ENCODE peak calls at places on chromosomes 16 and 17, in six cellular contexts. G is GM23338, S is ovary, F is fibroblast of pulmonary artery, L is uterus, P is left ventricle myocardium inferior. Z is an unnamed sample.

GRCh38 chr17:8117980-8118768 is at the start of gene ALOXE3:
- DNase-seq in G (peak), S (peak), F (peak), L (peak), P (no peak), Z (peak)

GRCh38 chr16:10740845-10741208 is 2.8 kb upstream of the NUBP1 start:
- DNase-seq in G (no peak), S (no peak), F (no peak), L (no peak), P (no peak), Z (no peak)

GRCh38 chr17:40510328-40510648 is 8.9 kb upstream of the TNS4 start:
- DNase-seq in G (no peak), S (no peak), F (no peak), L (peak), P (no peak), Z (peak)

GRCh38 chr17:9729034-9729650 is 62.2 kb downstream of the DHRS7C start:
- DNase-seq in G (peak), S (no peak), F (peak), L (no peak), P (no peak), Z (peak)

GRCh38 chr17:7043544-7044268 is at the start of gene SLC16A11:
- DNase-seq in G (peak), S (peak), F (peak), L (peak), P (peak), Z (no peak)

GRCh38 chr17:58587713-58588117 is 73.3 kb upstream of the MTMR4 start:
- DNase-seq in G (peak), S (peak), F (peak), L (peak), P (peak), Z (no peak)

GRCh38 chr16:50839920-50840729 is 98.2 kb downstream of the CYLD start:
- DNase-seq in G (peak), S (no peak), F (no peak), L (no peak), P (no peak), Z (no peak)

GRCh38 chr17:71237903-71238538 is 882.8 kb upstream of the SOX9 start:
- DNase-seq in G (no peak), S (no peak), F (peak), L (no peak), P (no peak), Z (peak)

DNA sequence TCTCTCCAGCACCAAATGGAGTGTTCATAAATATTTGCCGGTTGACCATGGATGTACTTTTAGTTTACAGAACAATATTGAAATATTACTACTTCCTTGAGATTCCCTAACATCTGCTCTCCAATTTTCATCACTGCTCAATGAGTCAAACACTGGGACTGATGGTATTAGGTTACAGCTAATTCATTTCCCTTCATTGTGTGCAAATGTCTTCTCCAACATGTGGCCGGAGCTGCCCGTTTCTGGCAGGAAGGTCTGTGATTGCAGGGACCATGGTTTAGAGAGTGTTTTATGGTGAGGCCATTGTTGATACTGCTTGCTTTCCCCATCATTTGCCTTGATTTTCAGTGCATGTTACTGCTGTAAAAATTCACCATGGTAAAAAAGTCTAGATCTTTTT is 209.3 kb downstream of the HS3ST3B1 start:
- DNase-seq in G (no peak), S (no peak), F (no peak), L (no peak), P (no peak), Z (no peak)
- TF ChIP-seq CTCF in G (no peak), S (no peak), F (no peak), L (no peak), P (no peak), Z (no peak)

GRCh38 chr16:27325736-27326135 is 12.0 kb downstream of the IL4R start:
- DNase-seq in G (no peak), S (no peak), F (no peak), L (no peak), P (no peak), Z (no peak)

GRCh38 chr16:27328937-27329336 is 15.2 kb downstream of the IL4R start:
- DNase-seq in G (no peak), S (no peak), F (no peak), L (no peak), P (no peak), Z (no peak)

GRCh38 chr16:27326251-27326650 is 12.5 kb downstream of the IL4R start:
- DNase-seq in G (no peak), S (no peak), F (no peak), L (no peak), P (no peak), Z (no peak)

GRCh38 chr16:27327586-27327915 is 13.8 kb downstream of the IL4R start:
- DNase-seq in G (no peak), S (no peak), F (no peak), L (no peak), P (no peak), Z (no peak)

DNA sequence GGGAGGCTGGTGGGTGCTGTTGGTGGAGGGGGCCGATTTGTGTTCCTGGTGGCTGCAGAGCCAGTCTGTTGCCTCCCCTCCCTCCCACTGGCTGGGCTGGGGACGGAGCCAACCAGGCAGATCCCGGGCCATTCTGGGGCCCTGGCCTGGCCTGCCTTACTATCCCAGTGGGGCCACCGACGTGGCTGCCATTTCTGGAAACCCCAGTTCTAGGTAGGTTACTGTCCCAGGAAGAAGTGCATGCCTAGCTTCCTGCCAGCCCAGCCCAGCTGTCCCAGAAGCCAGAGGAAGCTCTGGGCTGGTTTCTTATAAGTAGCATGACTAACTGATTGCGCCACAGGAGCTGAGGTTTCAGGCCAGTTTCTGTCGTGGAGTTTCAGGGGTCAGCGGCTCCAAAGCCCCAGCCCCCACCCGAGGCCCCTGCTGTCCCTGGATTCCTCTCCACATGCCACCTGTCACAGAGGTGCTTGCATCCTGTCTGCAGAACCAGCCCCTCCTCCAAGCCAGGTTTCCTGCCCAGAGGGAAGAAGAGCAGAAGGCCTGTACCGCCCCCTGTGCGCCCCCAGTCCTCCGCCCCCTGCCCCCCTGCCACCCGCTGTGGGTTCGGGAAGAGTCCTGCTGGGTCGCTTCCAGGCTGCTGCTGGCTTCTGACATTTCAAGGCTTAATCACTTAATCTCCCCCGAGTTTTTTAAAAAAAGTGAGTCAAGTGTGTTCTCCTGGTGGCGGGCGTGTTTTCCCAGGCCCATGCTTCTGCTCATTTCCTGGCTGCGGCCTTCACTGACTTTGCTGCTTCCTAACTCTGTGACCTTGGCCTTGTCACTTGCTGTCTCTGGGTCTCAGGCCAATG is 13.2 kb downstream of the IL4R start:
- DNase-seq in G (peak), S (no peak), F (peak), L (peak), P (peak), Z (peak)
- H3K4me3 ChIP-seq in G (peak), S (no peak), F (no peak), L (peak), P (peak), Z (no peak)

GRCh38 chr16:29819506-29819905 is 756 bp upstream of the MVP start:
- DNase-seq in G (no peak), S (no peak), F (no peak), L (no peak), P (no peak), Z (no peak)
- TF ChIP-seq CTCF in G (peak), S (no peak), F (no peak), L (no peak), P (no peak), Z (no peak)

GRCh38 chr16:3608069-3608468 is 3.3 kb downstream of the SLX4 start:
- DNase-seq in G (no peak), S (no peak), F (no peak), L (no peak), P (no peak), Z (no peak)

GRCh38 chr16:3607634-3608033 is 3.8 kb downstream of the SLX4 start:
- DNase-seq in G (no peak), S (no peak), F (no peak), L (no peak), P (no peak), Z (no peak)

GRCh38 chr16:3610698-3611144 is 685 bp downstream of the SLX4 start:
- DNase-seq in G (peak), S (no peak), F (peak), L (no peak), P (no peak), Z (no peak)

GRCh38 chr16:3611145-3611977 is at the start of gene SLX4:
- DNase-seq in G (peak), S (peak), F (peak), L (peak), P (peak), Z (peak)

DNA sequence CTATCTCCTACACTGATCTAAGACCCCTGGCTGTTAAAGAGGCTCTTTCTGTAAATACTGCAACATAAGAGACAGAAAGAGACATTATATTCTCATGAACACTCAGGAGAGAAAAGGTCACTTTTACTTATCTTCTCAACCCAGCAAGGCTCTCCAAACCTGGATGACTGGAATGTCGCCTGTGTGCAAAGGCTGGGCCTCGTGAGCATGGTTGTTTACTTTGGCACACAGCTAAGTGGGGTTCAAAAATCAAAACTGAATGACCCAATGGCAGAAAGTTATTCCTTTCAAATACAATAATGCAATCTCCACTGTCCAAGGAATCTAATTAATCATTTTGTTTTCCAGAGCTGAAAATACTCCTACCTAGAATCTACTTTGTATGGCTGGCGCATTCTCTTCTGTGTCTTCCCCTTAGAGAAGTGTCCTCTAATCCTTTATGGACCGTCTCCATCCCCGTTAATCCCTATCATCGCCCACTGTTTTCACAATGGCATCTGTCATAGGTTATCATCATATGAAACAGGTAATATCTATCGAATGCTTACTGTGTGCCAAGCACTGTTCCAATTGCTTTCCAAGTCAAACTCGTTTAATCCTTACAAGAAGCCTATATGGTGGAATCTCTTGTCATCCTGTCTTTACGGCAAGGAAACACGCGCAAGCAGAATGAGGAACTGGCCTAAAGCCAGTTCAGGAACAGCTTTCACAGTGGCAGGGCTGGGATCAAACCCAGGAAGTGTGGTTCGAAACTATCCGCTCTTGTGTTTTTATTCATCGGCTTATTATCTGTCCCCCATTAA is 1.3 kb downstream of the SLX4 start:
- DNase-seq in G (no peak), S (no peak), F (no peak), L (no peak), P (no peak), Z (no peak)
- H3K4me3 ChIP-seq in G (peak), S (peak), F (peak), L (no peak), P (peak), Z (peak)

GRCh38 chr16:31129568-31130335 is 5.8 kb downstream of the PRSS8 start:
- DNase-seq in G (no peak), S (peak), F (no peak), L (peak), P (peak), Z (peak)

GRCh38 chr16:31130899-31131298 is 4.6 kb downstream of the PRSS8 start:
- DNase-seq in G (peak), S (no peak), F (no peak), L (no peak), P (no peak), Z (no peak)

GRCh38 chr16:31130336-31130812 is 5.2 kb downstream of the PRSS8 start:
- DNase-seq in G (no peak), S (no peak), F (no peak), L (no peak), P (no peak), Z (no peak)

GRCh38 chr16:31127182-31127581 is 8.3 kb downstream of the PRSS8 start:
- DNase-seq in G (no peak), S (no peak), F (no peak), L (no peak), P (no peak), Z (no peak)

DNA sequence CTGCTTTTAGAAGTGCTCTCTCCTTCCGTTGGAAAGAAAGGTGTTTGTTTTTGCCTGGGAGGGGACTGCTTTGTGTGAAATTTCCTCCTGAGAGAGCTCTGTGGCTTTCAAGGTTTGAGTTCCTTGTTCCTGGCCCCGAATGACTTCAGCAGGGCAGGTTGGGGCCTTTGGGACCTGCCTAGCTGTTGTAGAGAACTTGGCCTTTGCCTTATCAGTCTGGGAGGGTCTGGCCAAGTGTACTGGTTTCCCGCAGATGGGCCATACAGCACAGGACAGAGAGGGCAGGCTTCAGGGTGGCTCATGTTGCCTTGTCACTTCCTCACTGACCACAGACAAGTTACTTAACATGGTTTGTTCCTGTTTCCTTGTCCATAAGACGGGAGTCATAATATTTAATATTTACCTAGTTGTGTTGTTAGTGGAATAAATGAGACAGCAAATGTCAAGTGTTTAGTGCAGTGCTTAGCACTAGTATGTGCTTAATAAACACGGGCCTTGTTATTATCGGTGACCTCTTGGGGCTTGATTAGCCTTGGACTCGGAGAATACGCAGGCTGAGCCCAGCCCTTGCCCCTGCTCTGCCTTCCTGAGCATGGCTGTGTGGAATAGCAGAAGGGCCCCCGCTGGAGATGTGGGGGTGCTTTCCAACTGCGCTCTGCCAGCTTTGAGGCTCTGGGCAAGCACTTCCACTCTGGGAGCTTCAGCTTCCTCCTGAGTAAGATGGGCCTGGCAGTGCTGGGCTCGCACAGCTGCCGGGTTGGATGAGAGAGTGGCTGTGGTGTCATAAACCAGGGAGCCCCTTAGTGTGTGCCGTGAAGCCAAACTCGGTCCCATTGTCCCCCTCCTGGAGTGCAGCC is 6.6 kb downstream of the PRSS8 start:
- DNase-seq in G (no peak), S (no peak), F (no peak), L (no peak), P (peak), Z (no peak)
- TF ChIP-seq CTCF in G (no peak), S (no peak), F (no peak), L (no peak), P (no peak), Z (no peak)

GRCh38 chr16:23712976-23713375 is at the start of gene ERN2:
- DNase-seq in G (peak), S (no peak), F (no peak), L (no peak), P (no peak), Z (no peak)
- H3K4me3 ChIP-seq in G (peak), S (peak), F (no peak), L (no peak), P (no peak), Z (no peak)

Z was measured in astrocyte.